ENCODE peak calls at places on chromosomes 11 and 22, in five cellular contexts. X is SHP77, A is NCI-H69, W is EL, J is T-cell. H is an unnamed sample.

GRCh38 chr11:124114942-124115781 is at the start of gene VWA5A:
- DNase-seq in X (peak; percentile 89), A (peak; percentile 42), W (peak; percentile 82), J (peak; percentile 44), H (peak; percentile 52)

GRCh38 chr22:35921777-35922176 is 106.8 kb downstream of the RBFOX2 start:
- DNase-seq in X (peak; percentile 49), A (peak; percentile 84), W (peak; percentile 93), J (no peak), H (no peak)

GRCh38 chr22:41687901-41688364 is 734 bp downstream of the SNU13 start:
- DNase-seq in X (no peak), A (peak; percentile 65), W (peak; percentile 37), J (no peak), H (no peak)

GRCh38 chr11:55658031-55658573 is 3.9 kb upstream of the OR4C6 start:
- DNase-seq in X (no peak), A (no peak), W (no peak), J (no peak), H (no peak)

GRCh38 chr11:3109921-3110706 is 52.9 kb upstream of the CARS1 start:
- DNase-seq in X (peak; percentile 7), A (peak; percentile 63), W (peak; percentile 39), J (no peak), H (no peak)

GRCh38 chr11:117976445-117976844 is 9.7 kb upstream of the IL10RA start:
- DNase-seq in X (no peak), A (no peak), W (no peak), J (no peak), H (no peak)

GRCh38 chr22:30245985-30246901 is at the start of gene LIF:
- DNase-seq in X (no peak), A (peak; percentile 52), W (peak; percentile 55), J (no peak), H (no peak)

GRCh38 chr11:110249066-110249465 is 47.3 kb downstream of the RDX start:
- DNase-seq in X (no peak), A (no peak), W (no peak), J (no peak), H (no peak)

GRCh38 chr11:12893787-12894672 is 115.1 kb upstream of the RASSF10 start:
- DNase-seq in X (peak; percentile 4), A (peak; percentile 75), W (peak; percentile 68), J (no peak), H (peak; percentile 65)

GRCh38 chr11:76807206-76807875 is 24.2 kb downstream of the TSKU start:
- DNase-seq in X (peak; percentile 88), A (peak; percentile 81), W (peak; percentile 82), J (no peak), H (peak; percentile 67)

GRCh38 chr11:61021661-61022212 is 50.3 kb downstream of the CD6 start:
- DNase-seq in X (no peak), A (peak; percentile 85), W (no peak), J (peak; percentile 95), H (no peak)

GRCh38 chr11:58466293-58466692 is 24.3 kb upstream of the OR5B12 start:
- DNase-seq in X (no peak), A (no peak), W (peak; percentile 14), J (no peak), H (no peak)

GRCh38 chr11:28690746-28691145 is 582.6 kb downstream of the METTL15 start:
- DNase-seq in X (no peak), A (no peak), W (peak; percentile 35), J (no peak), H (no peak)

GRCh38 chr22:30860176-30861105 is 108.1 kb downstream of the MORC2 start:
- DNase-seq in X (no peak), A (no peak), W (no peak), J (no peak), H (no peak)

GRCh38 chr11:119599864-119600593 is 129.0 kb downstream of the NECTIN1 start:
- DNase-seq in X (no peak), A (no peak), W (peak; percentile 31), J (no peak), H (no peak)

GRCh38 chr11:9615031-9615451 is 41.6 kb downstream of the WEE1 start:
- DNase-seq in X (no peak), A (no peak), W (no peak), J (no peak), H (no peak)

GRCh38 chr22:35978889-35979288 is 49.7 kb downstream of the RBFOX2 start:
- DNase-seq in X (no peak), A (no peak), W (no peak), J (no peak), H (no peak)

GRCh38 chr11:72239849-72240460 is 4.0 kb downstream of the PHOX2A start:
- DNase-seq in X (no peak), A (no peak), W (no peak), J (no peak), H (no peak)